ENCODE peak calls at places on chromosomes 2 and 18, in eight cellular contexts. L is H9, N is body of pancreas, Z is psoas muscle, M is transverse colon, V is AG04450, T is colonic mucosa, I is dorsolateral prefrontal cortex. U is an unnamed sample.
A peak's percentile ranks its signal among the peaks of the same experiment; 100 is the strongest.

GRCh38 chr2:219783551-219783950 is 156.1 kb downstream of the SLC4A3 start:
- DNase-seq in L (no peak), N (no peak), Z (no peak), M (no peak), V (no peak), T (no peak), I (no peak), U (no peak)

GRCh38 chr2:16010011-16010410 is 69.7 kb downstream of the MYCN start:
- DNase-seq in L (no peak), N (no peak), Z (no peak), M (no peak), V (no peak), T (no peak), I (no peak), U (no peak)

GRCh38 chr2:29012211-29012681 is 31.1 kb downstream of the TOGARAM2 start:
- DNase-seq in L (no peak), N (peak; percentile 73), Z (peak; percentile 98), M (peak; percentile 42), V (no peak), T (peak; percentile 31), I (no peak), U (peak; percentile 86)

GRCh38 chr2:240200230-240201051 is 60.0 kb upstream of the OTOS start:
- DNase-seq in L (peak; percentile 26), N (no peak), Z (no peak), M (no peak), V (no peak), T (no peak), I (peak; percentile 41), U (peak; percentile 30)

GRCh38 chr2:44753552-44754285 is 187.8 kb upstream of the SIX3 start:
- DNase-seq in L (no peak), N (no peak), Z (no peak), M (no peak), V (no peak), T (no peak), I (no peak), U (peak; percentile 39)

GRCh38 chr2:164114937-164115336 is 379.1 kb upstream of the FIGN start:
- DNase-seq in L (no peak), N (no peak), Z (no peak), M (no peak), V (no peak), T (no peak), I (no peak), U (no peak)

GRCh38 chr2:3487028-3487425 is 32.3 kb downstream of the ADI1 start:
- DNase-seq in L (peak; percentile 17), N (no peak), Z (peak; percentile 50), M (no peak), V (no peak), T (no peak), I (no peak), U (no peak)

GRCh38 chr2:190746971-190747761 is 98.3 kb downstream of the NAB1 start:
- DNase-seq in L (no peak), N (no peak), Z (no peak), M (no peak), V (peak; percentile 36), T (no peak), I (no peak), U (no peak)

GRCh38 chr2:43169987-43170732 is 56.2 kb downstream of the ZFP36L2 start:
- DNase-seq in L (peak; percentile 70), N (peak; percentile 65), Z (peak; percentile 73), M (peak; percentile 85), V (no peak), T (peak; percentile 84), I (no peak), U (peak; percentile 71)

GRCh38 chr2:202429164-202429980 is 53.2 kb downstream of the BMPR2 start:
- DNase-seq in L (no peak), N (no peak), Z (no peak), M (no peak), V (peak; percentile 63), T (no peak), I (no peak), U (peak; percentile 39)

GRCh38 chr2:72144412-72144745 is 3.3 kb downstream of the CYP26B1 start:
- DNase-seq in L (peak; percentile 36), N (no peak), Z (no peak), M (no peak), V (no peak), T (no peak), I (no peak), U (no peak)

GRCh38 chr2:4354164-4354563 is 650.8 kb downstream of the DCDC2C start:
- DNase-seq in L (no peak), N (no peak), Z (no peak), M (no peak), V (no peak), T (no peak), I (no peak), U (no peak)

GRCh38 chr2:6352247-6352646 is 513.5 kb downstream of the CMPK2 start:
- DNase-seq in L (no peak), N (no peak), Z (no peak), M (no peak), V (no peak), T (no peak), I (no peak), U (no peak)

GRCh38 chr2:191180712-191181111 is 29.9 kb upstream of the STAT4 start:
- DNase-seq in L (no peak), N (no peak), Z (no peak), M (no peak), V (no peak), T (no peak), I (no peak), U (no peak)

DNA sequence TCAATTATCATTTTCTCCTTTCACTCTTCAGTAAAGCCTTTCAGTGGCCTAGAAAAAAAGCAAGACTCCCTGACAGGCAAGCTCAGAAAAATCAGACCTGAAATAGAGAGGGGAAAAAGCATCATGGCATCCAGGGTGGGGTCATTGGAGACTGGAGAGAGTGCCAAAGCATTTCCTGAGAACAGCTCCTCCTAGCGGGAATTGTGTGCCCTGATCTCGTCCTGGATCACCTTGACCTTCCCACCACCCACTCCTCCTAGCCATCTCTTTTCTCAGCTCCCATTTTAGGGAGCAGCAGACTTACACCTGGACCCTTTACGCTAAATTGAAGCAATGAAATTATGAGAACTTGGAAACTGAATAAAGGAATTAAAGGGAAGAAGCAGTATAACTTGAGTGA is 176.6 kb downstream of the VWC2L start:
- DNase-seq in L (peak; percentile 52), N (no peak), Z (no peak), M (no peak), V (no peak), T (no peak), I (no peak), U (no peak)
- TF ChIP-seq CTCF in L (peak; percentile 79), N (no peak), Z (no peak), M (no peak), V (no peak), T (no peak), I (no peak), U (peak; percentile 20)

DNA sequence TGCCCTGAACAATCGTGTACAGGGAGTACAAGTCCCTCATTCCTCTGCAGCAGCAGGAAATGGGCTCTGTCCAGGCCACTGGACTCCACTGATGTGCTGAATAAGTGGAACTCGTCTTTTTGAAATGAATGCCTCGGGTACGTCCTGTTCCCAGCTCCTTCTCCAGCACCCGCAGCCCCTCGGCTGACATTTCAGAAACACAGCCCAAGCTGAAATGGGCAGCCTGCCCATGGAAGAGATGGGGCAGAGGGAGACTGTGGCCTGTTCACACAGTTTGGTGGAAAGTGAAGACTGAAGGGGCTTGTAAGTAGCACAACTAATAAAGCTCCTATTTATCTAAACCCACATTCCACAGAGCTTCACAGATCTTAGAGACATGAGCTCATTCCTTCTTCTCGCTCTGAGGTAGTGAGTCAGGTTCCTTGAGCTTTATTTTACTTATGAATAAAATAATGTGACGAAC is 498.6 kb downstream of the TXNL1 start:
- DNase-seq in L (no peak), N (peak; percentile 13), Z (peak; percentile 79), M (peak; percentile 9), V (peak; percentile 72), T (no peak), I (no peak), U (no peak)
- H3K27ac ChIP-seq in L (no peak overlapping the region), N (no peak overlapping the region), Z (no peak overlapping the region), M (peak overlapping the region; percentile 46), V (peak overlapping the region; percentile 84), T (peak overlapping the region; percentile 5), I (peak overlapping the region; percentile 54), U (no peak overlapping the region)

GRCh38 chr2:38039111-38039510 is 36.8 kb downstream of the CYP1B1 start:
- DNase-seq in L (no peak), N (no peak), Z (no peak), M (no peak), V (no peak), T (no peak), I (no peak), U (no peak)

GRCh38 chr2:38037757-38038615 is 38.0 kb downstream of the CYP1B1 start:
- DNase-seq in L (peak; percentile 69), N (peak; percentile 10), Z (peak; percentile 75), M (no peak), V (no peak), T (no peak), I (peak; percentile 56), U (no peak)

GRCh38 chr2:38038682-38039081 is 37.3 kb downstream of the CYP1B1 start:
- DNase-seq in L (no peak), N (no peak), Z (no peak), M (no peak), V (no peak), T (no peak), I (no peak), U (no peak)

GRCh38 chr2:38035968-38036367 is 40.0 kb downstream of the CYP1B1 start:
- DNase-seq in L (no peak), N (no peak), Z (no peak), M (no peak), V (no peak), T (no peak), I (no peak), U (no peak)

DNA sequence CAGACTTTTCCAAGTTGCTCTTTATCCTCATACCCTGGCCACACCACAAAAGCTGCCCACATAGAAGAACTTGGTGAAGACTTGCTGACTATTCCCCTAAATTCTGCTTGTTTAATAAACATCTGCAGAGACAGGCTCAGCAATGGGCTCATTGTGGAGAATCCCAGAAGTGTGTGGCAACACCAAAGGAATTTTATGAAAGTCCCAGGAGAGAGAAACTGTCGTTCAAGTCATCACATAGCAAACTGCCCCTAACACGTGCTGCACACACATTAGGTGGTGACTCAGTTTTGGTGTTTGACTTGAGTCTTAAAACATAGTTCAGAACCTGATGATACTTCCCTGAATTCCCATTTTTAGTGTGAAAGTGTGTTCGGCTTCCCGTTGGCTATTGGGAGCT is 38.6 kb downstream of the CYP1B1 start:
- DNase-seq in L (no peak), N (no peak), Z (no peak), M (no peak), V (no peak), T (no peak), I (no peak), U (no peak)
- TF ChIP-seq CTCF in L (no peak), N (no peak), Z (no peak), M (no peak), V (no peak), T (no peak), I (no peak), U (no peak)

GRCh38 chr2:236874866-236875481 is 210.7 kb upstream of the COPS8 start:
- DNase-seq in L (no peak), N (no peak), Z (no peak), M (no peak), V (no peak), T (peak; percentile 7), I (no peak), U (no peak)
- H3K27ac ChIP-seq in L (no peak overlapping the region), N (no peak overlapping the region), Z (no peak overlapping the region), M (no peak overlapping the region), V (no peak overlapping the region), T (no peak overlapping the region), I (no peak overlapping the region), U (no peak overlapping the region)